ENCODE peak calls at places on chromosomes 11 and 22, in ten cellular contexts. One of them, this sample, is unnamed.

GRCh38 chr11:123055132-123055924 is 6.6 kb downstream of the HSPA8 start:
- DNase-seq in PC-9: no peak
- DNase-seq in adrenal gland: no peak
- DNase-seq in HCT116: no peak
- DNase-seq in CD8-positive, alpha-beta T cell: no peak
- DNase-seq in heart right ventricle: no peak
- DNase-seq in pancreas: no peak
- DNase-seq in heart left ventricle: no peak
- DNase-seq in neuronal stem cell: no peak
- DNase-seq in cardiac muscle cell: no peak
- DNase-seq in this sample: no peak

GRCh38 chr22:49760630-49761571 is 66.8 kb downstream of the BRD1 start:
- DNase-seq in neuronal stem cell: no peak
- DNase-seq in adrenal gland: no peak
- DNase-seq in HCT116: no peak
- DNase-seq in pancreas: no peak
- DNase-seq in heart right ventricle: no peak
- DNase-seq in cardiac muscle cell: no peak
- DNase-seq in CD8-positive, alpha-beta T cell: no peak
- DNase-seq in heart left ventricle: no peak
- DNase-seq in PC-9: no peak
- DNase-seq in this sample: peak

GRCh38 chr11:44530413-44531115 is 34.9 kb upstream of the CD82 start:
- DNase-seq in cardiac muscle cell: peak
- DNase-seq in pancreas: no peak
- DNase-seq in PC-9: no peak
- DNase-seq in HCT116: no peak
- DNase-seq in heart right ventricle: no peak
- DNase-seq in heart left ventricle: no peak
- DNase-seq in CD8-positive, alpha-beta T cell: no peak
- DNase-seq in adrenal gland: no peak
- DNase-seq in neuronal stem cell: no peak
- DNase-seq in this sample: no peak

GRCh38 chr11:96033054-96033453 is 109.1 kb upstream of the MTMR2 start:
- DNase-seq in heart left ventricle: no peak
- DNase-seq in neuronal stem cell: no peak
- DNase-seq in HCT116: no peak
- DNase-seq in CD8-positive, alpha-beta T cell: no peak
- DNase-seq in cardiac muscle cell: peak
- DNase-seq in pancreas: no peak
- DNase-seq in adrenal gland: no peak
- DNase-seq in PC-9: peak
- DNase-seq in heart right ventricle: no peak
- DNase-seq in this sample: no peak

GRCh38 chr22:30925667-30926066 is 42.9 kb downstream of the MORC2 start:
- DNase-seq in heart right ventricle: no peak
- DNase-seq in heart left ventricle: no peak
- DNase-seq in CD8-positive, alpha-beta T cell: no peak
- DNase-seq in cardiac muscle cell: no peak
- DNase-seq in adrenal gland: no peak
- DNase-seq in neuronal stem cell: no peak
- DNase-seq in HCT116: no peak
- DNase-seq in pancreas: no peak
- DNase-seq in PC-9: no peak
- DNase-seq in this sample: no peak

GRCh38 chr11:133917921-133918605 is 38.7 kb downstream of the IGSF9B start:
- DNase-seq in CD8-positive, alpha-beta T cell: no peak
- DNase-seq in adrenal gland: no peak
- DNase-seq in HCT116: no peak
- DNase-seq in cardiac muscle cell: no peak
- DNase-seq in neuronal stem cell: peak
- DNase-seq in pancreas: no peak
- DNase-seq in PC-9: no peak
- DNase-seq in heart right ventricle: no peak
- DNase-seq in heart left ventricle: peak
- DNase-seq in this sample: no peak

GRCh38 chr11:73320786-73321325 is 12.8 kb downstream of the ARHGEF17 start:
- DNase-seq in pancreas: no peak
- DNase-seq in PC-9: no peak
- DNase-seq in adrenal gland: no peak
- DNase-seq in cardiac muscle cell: peak
- DNase-seq in heart left ventricle: no peak
- DNase-seq in CD8-positive, alpha-beta T cell: no peak
- DNase-seq in heart right ventricle: no peak
- DNase-seq in neuronal stem cell: no peak
- DNase-seq in HCT116: no peak
- DNase-seq in this sample: no peak

GRCh38 chr11:113992459-113993105 is 17.7 kb downstream of the HTR3A start:
- DNase-seq in cardiac muscle cell: no peak
- DNase-seq in HCT116: no peak
- DNase-seq in heart right ventricle: no peak
- DNase-seq in PC-9: no peak
- DNase-seq in heart left ventricle: no peak
- DNase-seq in neuronal stem cell: peak
- DNase-seq in adrenal gland: no peak
- DNase-seq in pancreas: no peak
- DNase-seq in CD8-positive, alpha-beta T cell: no peak
- DNase-seq in this sample: no peak

GRCh38 chr11:1224491-1225385 is 1.9 kb downstream of the MUC5B start:
- DNase-seq in PC-9: no peak
- DNase-seq in adrenal gland: no peak
- DNase-seq in heart left ventricle: peak
- DNase-seq in neuronal stem cell: no peak
- DNase-seq in pancreas: no peak
- DNase-seq in cardiac muscle cell: no peak
- DNase-seq in HCT116: no peak
- DNase-seq in CD8-positive, alpha-beta T cell: peak
- DNase-seq in heart right ventricle: no peak
- DNase-seq in this sample: no peak

GRCh38 chr11:35272391-35272821 is 133.4 kb downstream of the CD44 start:
- DNase-seq in HCT116: no peak
- DNase-seq in heart right ventricle: no peak
- DNase-seq in PC-9: no peak
- DNase-seq in adrenal gland: no peak
- DNase-seq in neuronal stem cell: no peak
- DNase-seq in cardiac muscle cell: no peak
- DNase-seq in pancreas: no peak
- DNase-seq in CD8-positive, alpha-beta T cell: peak
- DNase-seq in heart left ventricle: no peak
- DNase-seq in this sample: no peak

GRCh38 chr11:35277827-35278226 is 138.9 kb downstream of the CD44 start:
- DNase-seq in heart left ventricle: no peak
- DNase-seq in heart right ventricle: no peak
- DNase-seq in HCT116: no peak
- DNase-seq in cardiac muscle cell: no peak
- DNase-seq in neuronal stem cell: no peak
- DNase-seq in PC-9: no peak
- DNase-seq in CD8-positive, alpha-beta T cell: no peak
- DNase-seq in pancreas: no peak
- DNase-seq in adrenal gland: no peak
- DNase-seq in this sample: no peak

GRCh38 chr11:35275808-35276170 is 136.8 kb downstream of the CD44 start:
- DNase-seq in PC-9: no peak
- DNase-seq in HCT116: no peak
- DNase-seq in cardiac muscle cell: no peak
- DNase-seq in pancreas: no peak
- DNase-seq in heart right ventricle: no peak
- DNase-seq in heart left ventricle: no peak
- DNase-seq in adrenal gland: no peak
- DNase-seq in neuronal stem cell: no peak
- DNase-seq in CD8-positive, alpha-beta T cell: no peak
- DNase-seq in this sample: no peak

GRCh38 chr11:35274909-35275807 is 136.2 kb downstream of the CD44 start:
- DNase-seq in neuronal stem cell: no peak
- DNase-seq in PC-9: peak
- DNase-seq in heart right ventricle: peak
- DNase-seq in cardiac muscle cell: no peak
- DNase-seq in adrenal gland: peak
- DNase-seq in HCT116: no peak
- DNase-seq in CD8-positive, alpha-beta T cell: no peak
- DNase-seq in heart left ventricle: no peak
- DNase-seq in pancreas: peak
- DNase-seq in this sample: no peak

GRCh38 chr11:35276396-35276795 is 137.4 kb downstream of the CD44 start:
- DNase-seq in PC-9: peak
- DNase-seq in adrenal gland: peak
- DNase-seq in cardiac muscle cell: no peak
- DNase-seq in heart left ventricle: no peak
- DNase-seq in heart right ventricle: no peak
- DNase-seq in HCT116: no peak
- DNase-seq in CD8-positive, alpha-beta T cell: peak
- DNase-seq in pancreas: peak
- DNase-seq in neuronal stem cell: no peak
- DNase-seq in this sample: no peak
- H3K27ac ChIP-seq in PC-9: no peak
- H3K27ac ChIP-seq in adrenal gland: no peak
- H3K27ac ChIP-seq in cardiac muscle cell: no peak
- H3K27ac ChIP-seq in heart left ventricle: no peak
- H3K27ac ChIP-seq in heart right ventricle: no peak
- H3K27ac ChIP-seq in HCT116: no peak
- H3K27ac ChIP-seq in CD8-positive, alpha-beta T cell: no peak
- H3K27ac ChIP-seq in pancreas: peak
- H3K27ac ChIP-seq in neuronal stem cell: no peak
- H3K27ac ChIP-seq in this sample: no peak

GRCh38 chr11:49208006-49208721 is at the start of gene FOLH1:
- DNase-seq in heart left ventricle: peak
- DNase-seq in PC-9: no peak
- DNase-seq in adrenal gland: no peak
- DNase-seq in neuronal stem cell: peak
- DNase-seq in heart right ventricle: peak
- DNase-seq in HCT116: no peak
- DNase-seq in cardiac muscle cell: peak
- DNase-seq in CD8-positive, alpha-beta T cell: no peak
- DNase-seq in pancreas: no peak
- DNase-seq in this sample: no peak
- H3K27ac ChIP-seq in heart left ventricle: no peak
- H3K27ac ChIP-seq in PC-9: no peak
- H3K27ac ChIP-seq in adrenal gland: no peak
- H3K27ac ChIP-seq in neuronal stem cell: no peak
- H3K27ac ChIP-seq in heart right ventricle: peak
- H3K27ac ChIP-seq in HCT116: no peak
- H3K27ac ChIP-seq in cardiac muscle cell: no peak
- H3K27ac ChIP-seq in CD8-positive, alpha-beta T cell: no peak
- H3K27ac ChIP-seq in pancreas: no peak
- H3K27ac ChIP-seq in this sample: no peak

GRCh38 chr22:29328055-29328454 is 12.6 kb upstream of the RASL10A start:
- DNase-seq in HCT116: no peak
- DNase-seq in pancreas: peak
- DNase-seq in neuronal stem cell: no peak
- DNase-seq in cardiac muscle cell: no peak
- DNase-seq in CD8-positive, alpha-beta T cell: peak
- DNase-seq in heart left ventricle: no peak
- DNase-seq in heart right ventricle: no peak
- DNase-seq in adrenal gland: no peak
- DNase-seq in PC-9: no peak
- DNase-seq in this sample: peak
- H3K27ac ChIP-seq in HCT116: no peak
- H3K27ac ChIP-seq in pancreas: no peak
- H3K27ac ChIP-seq in neuronal stem cell: no peak
- H3K27ac ChIP-seq in cardiac muscle cell: no peak
- H3K27ac ChIP-seq in CD8-positive, alpha-beta T cell: no peak
- H3K27ac ChIP-seq in heart left ventricle: no peak
- H3K27ac ChIP-seq in heart right ventricle: no peak
- H3K27ac ChIP-seq in adrenal gland: no peak
- H3K27ac ChIP-seq in PC-9: no peak
- H3K27ac ChIP-seq in this sample: peak

GRCh38 chr22:22316589-22316988 is 72.0 kb downstream of the VPREB1 start:
- DNase-seq in neuronal stem cell: no peak
- DNase-seq in PC-9: no peak
- DNase-seq in heart right ventricle: no peak
- DNase-seq in adrenal gland: no peak
- DNase-seq in CD8-positive, alpha-beta T cell: no peak
- DNase-seq in cardiac muscle cell: no peak
- DNase-seq in pancreas: no peak
- DNase-seq in HCT116: no peak
- DNase-seq in heart left ventricle: no peak
- DNase-seq in this sample: no peak
- H3K27ac ChIP-seq in neuronal stem cell: no peak
- H3K27ac ChIP-seq in PC-9: no peak
- H3K27ac ChIP-seq in heart right ventricle: no peak
- H3K27ac ChIP-seq in adrenal gland: no peak
- H3K27ac ChIP-seq in CD8-positive, alpha-beta T cell: no peak
- H3K27ac ChIP-seq in cardiac muscle cell: no peak
- H3K27ac ChIP-seq in pancreas: no peak
- H3K27ac ChIP-seq in HCT116: no peak
- H3K27ac ChIP-seq in heart left ventricle: no peak
- H3K27ac ChIP-seq in this sample: no peak

DNA sequence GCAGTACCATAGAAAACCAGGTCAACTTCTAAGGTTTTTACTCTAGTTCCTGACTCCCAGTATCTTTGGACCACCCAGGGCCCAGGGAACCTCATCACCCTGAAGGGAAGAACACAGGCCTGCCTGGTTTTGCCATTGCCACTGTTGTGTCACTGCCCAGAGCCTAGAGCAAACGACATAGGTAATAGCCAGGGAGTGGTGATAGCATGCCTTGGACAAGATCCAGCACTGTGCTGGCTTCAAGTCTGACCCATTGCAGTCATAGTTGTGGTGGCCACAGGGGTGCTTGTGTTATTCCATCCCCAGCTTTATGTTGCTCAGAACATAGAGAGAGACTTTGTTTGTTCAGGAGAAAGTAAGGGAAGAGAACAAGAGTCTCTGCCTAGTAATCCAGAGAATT is 2310.2 kb downstream of the LRRC4C start:
- DNase-seq in HCT116: no peak
- DNase-seq in pancreas: no peak
- DNase-seq in heart left ventricle: no peak
- DNase-seq in CD8-positive, alpha-beta T cell: no peak
- DNase-seq in cardiac muscle cell: no peak
- DNase-seq in neuronal stem cell: no peak
- DNase-seq in PC-9: no peak
- DNase-seq in adrenal gland: no peak
- DNase-seq in heart right ventricle: no peak
- DNase-seq in this sample: no peak
- H3K27ac ChIP-seq in HCT116: no peak
- H3K27ac ChIP-seq in pancreas: no peak
- H3K27ac ChIP-seq in heart left ventricle: no peak
- H3K27ac ChIP-seq in CD8-positive, alpha-beta T cell: no peak
- H3K27ac ChIP-seq in cardiac muscle cell: no peak
- H3K27ac ChIP-seq in neuronal stem cell: no peak
- H3K27ac ChIP-seq in PC-9: no peak
- H3K27ac ChIP-seq in adrenal gland: no peak
- H3K27ac ChIP-seq in heart right ventricle: no peak
- H3K27ac ChIP-seq in this sample: no peak